ENCODE peak calls at places on chromosome 18, in four cellular contexts. One of them, this sample, is unnamed.

GRCh38 chr18:21808185-21808584 is 67.6 kb downstream of the MIB1 start:
- DNase-seq in CD4-positive, alpha-beta T cell: no peak
- DNase-seq in cardiac muscle cell: no peak
- DNase-seq in omental fat pad: no peak
- DNase-seq in this sample: no peak

GRCh38 chr18:26804474-26804873 is 61.0 kb downstream of the AQP4 start:
- DNase-seq in CD4-positive, alpha-beta T cell: no peak
- DNase-seq in cardiac muscle cell: peak
- DNase-seq in omental fat pad: no peak
- DNase-seq in this sample: no peak

GRCh38 chr18:59748628-59749360 is 51.6 kb upstream of the CCBE1 start:
- DNase-seq in CD4-positive, alpha-beta T cell: no peak
- DNase-seq in cardiac muscle cell: no peak
- DNase-seq in omental fat pad: no peak
- DNase-seq in this sample: no peak

GRCh38 chr18:74498712-74499629 is 2.8 kb downstream of the CNDP2 start:
- DNase-seq in CD4-positive, alpha-beta T cell: peak
- DNase-seq in cardiac muscle cell: no peak
- DNase-seq in omental fat pad: peak
- DNase-seq in this sample: no peak

GRCh38 chr18:60534539-60534938 is 162.0 kb upstream of the MC4R start:
- DNase-seq in CD4-positive, alpha-beta T cell: no peak
- DNase-seq in cardiac muscle cell: no peak
- DNase-seq in omental fat pad: no peak
- DNase-seq in this sample: no peak

GRCh38 chr18:74963820-74964446 is 245.0 kb downstream of the PTGR3 start:
- DNase-seq in CD4-positive, alpha-beta T cell: no peak
- DNase-seq in cardiac muscle cell: peak
- DNase-seq in omental fat pad: no peak
- DNase-seq in this sample: no peak

GRCh38 chr18:31325051-31325450 is 7.1 kb downstream of the DSG1 start:
- DNase-seq in CD4-positive, alpha-beta T cell: no peak
- DNase-seq in cardiac muscle cell: no peak
- DNase-seq in omental fat pad: no peak
- DNase-seq in this sample: no peak

GRCh38 chr18:26502834-26503233 is 45.5 kb downstream of the KCTD1 start:
- DNase-seq in CD4-positive, alpha-beta T cell: no peak
- DNase-seq in cardiac muscle cell: no peak
- DNase-seq in omental fat pad: no peak
- DNase-seq in this sample: no peak

GRCh38 chr18:49492694-49493033 is 5.6 kb upstream of the C18orf32 start:
- DNase-seq in CD4-positive, alpha-beta T cell: no peak
- DNase-seq in cardiac muscle cell: no peak
- DNase-seq in omental fat pad: no peak
- DNase-seq in this sample: no peak

GRCh38 chr18:70499218-70499691 is 210.4 kb downstream of the SOCS6 start:
- DNase-seq in CD4-positive, alpha-beta T cell: no peak
- DNase-seq in cardiac muscle cell: no peak
- DNase-seq in omental fat pad: no peak
- DNase-seq in this sample: no peak

GRCh38 chr18:57915848-57916596 is 112.9 kb upstream of the ATP8B1 start:
- DNase-seq in CD4-positive, alpha-beta T cell: no peak
- DNase-seq in cardiac muscle cell: no peak
- DNase-seq in omental fat pad: no peak
- DNase-seq in this sample: no peak

GRCh38 chr18:6795307-6795706 is 65.8 kb downstream of the ARHGAP28 start:
- DNase-seq in CD4-positive, alpha-beta T cell: no peak
- DNase-seq in cardiac muscle cell: no peak
- DNase-seq in omental fat pad: no peak
- DNase-seq in this sample: no peak

GRCh38 chr18:34867520-34867919 is 157.4 kb downstream of the DTNA start:
- DNase-seq in CD4-positive, alpha-beta T cell: no peak
- DNase-seq in cardiac muscle cell: peak
- DNase-seq in omental fat pad: no peak
- DNase-seq in this sample: no peak

GRCh38 chr18:45161850-45162249 is 453.4 kb upstream of the SLC14A2 start:
- DNase-seq in CD4-positive, alpha-beta T cell: no peak
- DNase-seq in cardiac muscle cell: no peak
- DNase-seq in omental fat pad: no peak
- DNase-seq in this sample: no peak

GRCh38 chr18:80245781-80246655 is 1.3 kb downstream of the PARD6G start:
- DNase-seq in CD4-positive, alpha-beta T cell: no peak
- DNase-seq in cardiac muscle cell: peak
- DNase-seq in omental fat pad: no peak
- DNase-seq in this sample: no peak

GRCh38 chr18:45441110-45441842 is 174.0 kb upstream of the SLC14A2 start:
- DNase-seq in CD4-positive, alpha-beta T cell: no peak
- DNase-seq in cardiac muscle cell: no peak
- DNase-seq in omental fat pad: no peak
- DNase-seq in this sample: no peak

GRCh38 chr18:59881728-59882685 is 17.8 kb upstream of the PMAIP1 start:
- DNase-seq in CD4-positive, alpha-beta T cell: no peak
- DNase-seq in cardiac muscle cell: peak
- DNase-seq in omental fat pad: no peak
- DNase-seq in this sample: no peak

GRCh38 chr18:74990563-74991081 is 218.3 kb downstream of the PTGR3 start:
- DNase-seq in CD4-positive, alpha-beta T cell: no peak
- DNase-seq in cardiac muscle cell: no peak
- DNase-seq in omental fat pad: no peak
- DNase-seq in this sample: no peak

GRCh38 chr18:27124196-27124595 is 60.9 kb downstream of the CHST9 start:
- DNase-seq in CD4-positive, alpha-beta T cell: no peak
- DNase-seq in cardiac muscle cell: no peak
- DNase-seq in omental fat pad: no peak
- DNase-seq in this sample: no peak

GRCh38 chr18:70072678-70073077 is 125.0 kb upstream of the CD226 start:
- DNase-seq in CD4-positive, alpha-beta T cell: no peak
- DNase-seq in cardiac muscle cell: peak
- DNase-seq in omental fat pad: no peak
- DNase-seq in this sample: no peak

GRCh38 chr18:80197490-80197889 is 49.8 kb downstream of the PARD6G start:
- DNase-seq in CD4-positive, alpha-beta T cell: no peak
- DNase-seq in cardiac muscle cell: no peak
- DNase-seq in omental fat pad: no peak
- DNase-seq in this sample: no peak

GRCh38 chr18:33116376-33116775 is 324.1 kb downstream of the CCDC178 start:
- DNase-seq in CD4-positive, alpha-beta T cell: no peak
- DNase-seq in cardiac muscle cell: no peak
- DNase-seq in omental fat pad: no peak
- DNase-seq in this sample: no peak

GRCh38 chr18:48882379-48882778 is 68.4 kb downstream of the SMAD7 start:
- DNase-seq in CD4-positive, alpha-beta T cell: no peak
- DNase-seq in cardiac muscle cell: no peak
- DNase-seq in omental fat pad: no peak
- DNase-seq in this sample: no peak

GRCh38 chr18:45320724-45321123 is 294.6 kb upstream of the SLC14A2 start:
- DNase-seq in CD4-positive, alpha-beta T cell: no peak
- DNase-seq in cardiac muscle cell: no peak
- DNase-seq in omental fat pad: no peak
- DNase-seq in this sample: no peak

GRCh38 chr18:74186661-74187060 is 38.3 kb downstream of the TIMM21 start:
- DNase-seq in CD4-positive, alpha-beta T cell: no peak
- DNase-seq in cardiac muscle cell: no peak
- DNase-seq in omental fat pad: no peak
- DNase-seq in this sample: no peak

GRCh38 chr18:57942493-57942892 is 101.5 kb upstream of the NEDD4L start:
- DNase-seq in CD4-positive, alpha-beta T cell: no peak
- DNase-seq in cardiac muscle cell: no peak
- DNase-seq in omental fat pad: no peak
- DNase-seq in this sample: no peak

GRCh38 chr18:6755107-6755506 is 25.6 kb downstream of the ARHGAP28 start:
- DNase-seq in CD4-positive, alpha-beta T cell: no peak
- DNase-seq in cardiac muscle cell: no peak
- DNase-seq in omental fat pad: no peak
- DNase-seq in this sample: no peak

GRCh38 chr18:48979944-48980890 is 29.5 kb upstream of the SMAD7 start:
- DNase-seq in CD4-positive, alpha-beta T cell: no peak
- DNase-seq in cardiac muscle cell: no peak
- DNase-seq in omental fat pad: no peak
- DNase-seq in this sample: no peak

GRCh38 chr18:70627100-70627802 is 338.4 kb downstream of the SOCS6 start:
- DNase-seq in CD4-positive, alpha-beta T cell: no peak
- DNase-seq in cardiac muscle cell: no peak
- DNase-seq in omental fat pad: no peak
- DNase-seq in this sample: no peak

GRCh38 chr18:27964811-27965210 is 212.1 kb downstream of the CDH2 start:
- DNase-seq in CD4-positive, alpha-beta T cell: no peak
- DNase-seq in cardiac muscle cell: peak
- DNase-seq in omental fat pad: no peak
- DNase-seq in this sample: no peak

GRCh38 chr18:29681578-29681977 is 1361.0 kb downstream of the DSC3 start:
- DNase-seq in CD4-positive, alpha-beta T cell: no peak
- DNase-seq in cardiac muscle cell: no peak
- DNase-seq in omental fat pad: no peak
- DNase-seq in this sample: no peak

GRCh38 chr18:29979884-29980283 is 1062.7 kb downstream of the DSC3 start:
- DNase-seq in CD4-positive, alpha-beta T cell: no peak
- DNase-seq in cardiac muscle cell: peak
- DNase-seq in omental fat pad: no peak
- DNase-seq in this sample: no peak

GRCh38 chr18:31100598-31101147 is 1.5 kb downstream of the DSC2 start:
- DNase-seq in CD4-positive, alpha-beta T cell: no peak
- DNase-seq in cardiac muscle cell: peak
- DNase-seq in omental fat pad: no peak
- DNase-seq in this sample: no peak

GRCh38 chr18:77002496-77002895 is 130.1 kb downstream of the MBP start:
- DNase-seq in CD4-positive, alpha-beta T cell: no peak
- DNase-seq in cardiac muscle cell: no peak
- DNase-seq in omental fat pad: no peak
- DNase-seq in this sample: no peak

GRCh38 chr18:77001979-77002378 is 130.6 kb downstream of the MBP start:
- DNase-seq in CD4-positive, alpha-beta T cell: no peak
- DNase-seq in cardiac muscle cell: no peak
- DNase-seq in omental fat pad: no peak
- DNase-seq in this sample: no peak

GRCh38 chr18:76999077-76999476 is 133.5 kb downstream of the MBP start:
- DNase-seq in CD4-positive, alpha-beta T cell: no peak
- DNase-seq in cardiac muscle cell: no peak
- DNase-seq in omental fat pad: no peak
- DNase-seq in this sample: no peak

GRCh38 chr18:77001041-77001440 is 131.5 kb downstream of the MBP start:
- DNase-seq in CD4-positive, alpha-beta T cell: no peak
- DNase-seq in cardiac muscle cell: no peak
- DNase-seq in omental fat pad: no peak
- DNase-seq in this sample: no peak

DNA sequence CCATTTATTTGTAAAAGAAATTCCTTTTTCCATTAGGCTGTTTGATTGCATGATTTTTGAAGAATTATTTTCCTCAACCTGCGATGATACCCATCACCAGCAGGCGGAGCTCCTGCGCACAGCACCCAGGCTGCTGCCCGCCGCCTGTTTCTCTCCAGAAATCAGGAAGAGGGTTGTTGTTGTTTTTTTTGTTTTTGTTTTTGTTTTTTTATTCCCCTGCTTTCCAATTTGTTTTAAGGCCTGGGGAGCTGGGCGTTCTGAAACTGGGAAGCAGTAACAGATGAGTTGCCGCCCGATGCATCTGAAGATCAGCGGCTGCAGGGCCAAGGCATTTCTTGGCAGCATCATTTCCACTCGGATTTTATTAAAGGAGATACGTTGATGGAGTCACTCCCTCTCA is 132.1 kb downstream of the MBP start:
- DNase-seq in CD4-positive, alpha-beta T cell: peak
- DNase-seq in cardiac muscle cell: peak
- DNase-seq in omental fat pad: no peak
- DNase-seq in this sample: peak
- TF ChIP-seq CTCF in CD4-positive, alpha-beta T cell: peak
- TF ChIP-seq CTCF in cardiac muscle cell: peak
- TF ChIP-seq CTCF in omental fat pad: no peak
- TF ChIP-seq CTCF in this sample: peak

GRCh38 chr18:10062941-10063300 is 149.1 kb downstream of the VAPA start:
- DNase-seq in CD4-positive, alpha-beta T cell: no peak
- DNase-seq in cardiac muscle cell: no peak
- DNase-seq in omental fat pad: no peak
- DNase-seq in this sample: no peak
- TF ChIP-seq CTCF in CD4-positive, alpha-beta T cell: no peak
- TF ChIP-seq CTCF in cardiac muscle cell: no peak
- TF ChIP-seq CTCF in omental fat pad: no peak
- TF ChIP-seq CTCF in this sample: no peak

GRCh38 chr18:3973191-3973590 is 481.9 kb downstream of the DLGAP1 start:
- DNase-seq in CD4-positive, alpha-beta T cell: no peak
- DNase-seq in cardiac muscle cell: no peak
- DNase-seq in omental fat pad: no peak
- DNase-seq in this sample: no peak

GRCh38 chr18:3966985-3967856 is 487.9 kb downstream of the DLGAP1 start:
- DNase-seq in CD4-positive, alpha-beta T cell: no peak
- DNase-seq in cardiac muscle cell: no peak
- DNase-seq in omental fat pad: no peak
- DNase-seq in this sample: no peak

GRCh38 chr18:3970929-3971328 is 484.2 kb downstream of the DLGAP1 start:
- DNase-seq in CD4-positive, alpha-beta T cell: no peak
- DNase-seq in cardiac muscle cell: peak
- DNase-seq in omental fat pad: no peak
- DNase-seq in this sample: no peak

DNA sequence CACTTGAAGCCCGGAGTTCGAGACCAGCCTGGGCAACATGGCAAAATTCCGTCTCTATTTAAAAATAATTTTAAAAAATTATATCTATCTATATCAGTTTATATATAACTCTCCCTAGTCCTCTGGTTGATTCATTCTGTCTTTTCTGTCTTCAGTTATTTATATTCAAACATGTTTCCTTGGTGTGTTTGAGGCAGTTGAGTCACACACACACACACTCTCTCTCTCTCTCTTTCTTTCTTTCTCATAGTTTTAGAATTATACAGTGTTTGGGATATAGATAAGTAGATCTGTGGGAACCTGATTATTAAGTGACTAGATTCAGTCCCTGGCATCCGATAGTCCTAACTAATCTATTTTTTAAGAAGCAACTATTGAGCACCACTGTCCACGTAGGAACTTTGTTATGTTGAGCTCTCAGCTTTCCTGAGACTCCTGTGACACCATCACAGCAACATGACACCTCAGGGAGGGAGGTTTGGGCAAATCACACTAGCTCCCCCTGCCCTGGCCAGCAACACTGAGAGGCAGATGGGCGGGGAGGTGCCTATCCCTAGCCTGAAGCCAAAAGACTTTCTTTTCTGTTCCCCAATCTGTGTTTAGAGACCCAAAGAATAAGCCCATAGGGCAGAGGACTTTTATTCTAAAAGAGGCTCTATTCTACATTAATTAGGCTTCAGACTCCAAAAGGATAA is 482.7 kb downstream of the DLGAP1 start:
- DNase-seq in CD4-positive, alpha-beta T cell: no peak
- DNase-seq in cardiac muscle cell: no peak
- DNase-seq in omental fat pad: no peak
- DNase-seq in this sample: no peak
- TF ChIP-seq CTCF in CD4-positive, alpha-beta T cell: no peak
- TF ChIP-seq CTCF in cardiac muscle cell: no peak
- TF ChIP-seq CTCF in omental fat pad: no peak
- TF ChIP-seq CTCF in this sample: no peak

DNA sequence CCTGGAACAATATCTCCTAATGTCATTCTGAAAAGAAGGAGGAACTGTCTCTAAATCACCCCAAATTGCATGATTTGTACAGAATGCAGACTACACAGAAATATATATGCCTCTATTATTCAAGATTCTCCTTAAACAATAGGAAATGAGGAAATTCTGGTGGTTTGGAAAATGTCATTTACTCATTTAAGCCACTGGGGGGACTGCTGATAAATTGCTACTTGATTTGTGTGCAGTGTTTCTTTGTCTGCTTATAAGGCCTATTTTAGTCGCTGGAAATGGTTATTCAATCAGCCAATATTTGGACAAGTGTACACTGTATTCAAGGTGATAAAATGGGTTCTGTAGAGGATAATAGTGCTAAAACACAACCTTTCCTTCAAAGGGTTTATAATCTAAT is 801.9 kb upstream of the CELF4 start:
- DNase-seq in CD4-positive, alpha-beta T cell: no peak
- DNase-seq in cardiac muscle cell: no peak
- DNase-seq in omental fat pad: no peak
- DNase-seq in this sample: no peak
- TF ChIP-seq CTCF in CD4-positive, alpha-beta T cell: no peak
- TF ChIP-seq CTCF in cardiac muscle cell: no peak
- TF ChIP-seq CTCF in omental fat pad: no peak
- TF ChIP-seq CTCF in this sample: no peak